ENCODE peak calls at places on chromosome 14, in eight cellular contexts. G is iPS DF 6.9; T is thoracic aorta; W is CD8-positive, alpha-beta T cell; Q is tibial nerve; F is lower lobe of right lung; Z is right cardiac atrium; C is Panc1. A is an unnamed sample.

GRCh38 chr14:29724991-29725390 is 202.7 kb downstream of the PRKD1 start:
- DNase-seq in G (no peak), T (no peak), W (no peak), Q (no peak), F (no peak), Z (no peak), C (no peak), A (no peak)

GRCh38 chr14:30005114-30005698 is 77.6 kb upstream of the PRKD1 start:
- DNase-seq in G (peak; percentile 2), T (no peak), W (no peak), Q (peak; percentile 23), F (no peak), Z (no peak), C (peak; percentile 15), A (peak; percentile 39)

GRCh38 chr14:33839193-33840076 is 111.4 kb downstream of the EGLN3 start:
- DNase-seq in G (no peak), T (no peak), W (peak; percentile 64), Q (peak; percentile 75), F (peak; percentile 45), Z (peak; percentile 73), C (peak; percentile 13), A (peak; percentile 12)

GRCh38 chr14:70061108-70061507 is 127.6 kb downstream of the SLC8A3 start:
- DNase-seq in G (no peak), T (no peak), W (no peak), Q (no peak), F (no peak), Z (no peak), C (no peak), A (no peak)

GRCh38 chr14:51129130-51129529 is 34.2 kb upstream of the TRIM9 start:
- DNase-seq in G (no peak), T (no peak), W (no peak), Q (no peak), F (no peak), Z (no peak), C (no peak), A (no peak)

GRCh38 chr14:69652942-69653680 is 41.7 kb downstream of the SUSD6 start:
- DNase-seq in G (no peak), T (no peak), W (no peak), Q (peak; percentile 41), F (no peak), Z (no peak), C (no peak), A (no peak)

GRCh38 chr14:54829486-54830224 is 73.0 kb downstream of the GCH1 start:
- DNase-seq in G (no peak), T (no peak), W (no peak), Q (no peak), F (no peak), Z (no peak), C (no peak), A (no peak)

GRCh38 chr14:104362761-104363605 is 216.6 kb upstream of the C14orf180 start:
- DNase-seq in G (no peak), T (no peak), W (no peak), Q (no peak), F (peak; percentile 28), Z (no peak), C (no peak), A (no peak)

GRCh38 chr14:62711351-62712023 is 333.8 kb downstream of the KCNH5 start:
- DNase-seq in G (no peak), T (no peak), W (no peak), Q (no peak), F (no peak), Z (no peak), C (no peak), A (no peak)

GRCh38 chr14:60249321-60250251 is 565 bp downstream of the PPM1A start:
- DNase-seq in G (no peak), T (no peak), W (peak; percentile 72), Q (peak; percentile 24), F (peak; percentile 83), Z (peak; percentile 90), C (no peak), A (no peak)

GRCh38 chr14:93747102-93747501 is 41.2 kb downstream of the PRIMA1 start:
- DNase-seq in G (no peak), T (no peak), W (no peak), Q (no peak), F (no peak), Z (peak; percentile 63), C (no peak), A (no peak)

GRCh38 chr14:73026243-73026844 is 562 bp downstream of the ZFYVE1 start:
- DNase-seq in G (no peak), T (peak; percentile 4), W (no peak), Q (peak; percentile 6), F (no peak), Z (no peak), C (no peak), A (no peak)

GRCh38 chr14:52031781-52032180 is 37.1 kb downstream of the NID2 start:
- DNase-seq in G (no peak), T (peak; percentile 80), W (no peak), Q (no peak), F (no peak), Z (peak; percentile 86), C (no peak), A (no peak)

GRCh38 chr14:104776961-104777807 is 18.4 kb downstream of the AKT1 start:
- DNase-seq in G (no peak), T (no peak), W (no peak), Q (no peak), F (no peak), Z (peak; percentile 53), C (no peak), A (no peak)

GRCh38 chr14:92456215-92457017 is 57.2 kb upstream of the RIN3 start:
- DNase-seq in G (peak; percentile 66), T (no peak), W (no peak), Q (peak; percentile 58), F (peak; percentile 83), Z (peak; percentile 81), C (peak; percentile 43), A (no peak)

GRCh38 chr14:70034257-70034656 is 154.5 kb downstream of the SLC8A3 start:
- DNase-seq in G (no peak), T (no peak), W (no peak), Q (no peak), F (no peak), Z (no peak), C (no peak), A (no peak)

GRCh38 chr14:103186894-103187586 is 63.8 kb downstream of the TNFAIP2 start:
- DNase-seq in G (no peak), T (no peak), W (no peak), Q (no peak), F (no peak), Z (no peak), C (no peak), A (no peak)

GRCh38 chr14:103744621-103745395 is 29.2 kb downstream of the ZFYVE21 start:
- DNase-seq in G (no peak), T (no peak), W (no peak), Q (no peak), F (no peak), Z (no peak), C (no peak), A (no peak)

GRCh38 chr14:95456281-95456680 is 60.2 kb downstream of the SYNE3 start:
- DNase-seq in G (no peak), T (no peak), W (no peak), Q (no peak), F (no peak), Z (peak; percentile 18), C (no peak), A (no peak)

GRCh38 chr14:95452890-95453712 is 63.3 kb downstream of the SYNE3 start:
- DNase-seq in G (no peak), T (no peak), W (no peak), Q (no peak), F (no peak), Z (peak; percentile 7), C (no peak), A (no peak)

GRCh38 chr14:95452176-95452889 is 64.1 kb downstream of the SYNE3 start:
- DNase-seq in G (no peak), T (no peak), W (no peak), Q (no peak), F (no peak), Z (peak; percentile 35), C (no peak), A (no peak)

GRCh38 chr14:95455246-95455645 is 61.2 kb downstream of the SYNE3 start:
- DNase-seq in G (no peak), T (no peak), W (no peak), Q (no peak), F (no peak), Z (peak; percentile 37), C (no peak), A (no peak)

DNA sequence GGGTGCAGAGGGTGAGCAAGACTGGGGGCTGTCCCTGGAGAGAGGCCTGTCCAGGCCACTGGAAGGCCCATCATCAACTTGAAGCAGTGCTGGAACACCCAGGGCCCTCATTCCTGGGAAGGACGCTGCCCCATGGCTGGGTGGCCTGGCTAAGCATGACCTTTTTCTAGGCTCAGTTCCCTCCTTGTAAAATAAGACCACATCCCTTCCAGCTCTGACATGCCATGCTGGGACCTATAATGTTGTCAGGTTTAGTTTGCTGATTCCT is 62.8 kb downstream of the SYNE3 start:
- DNase-seq in G (no peak), T (no peak), W (no peak), Q (no peak), F (no peak), Z (no peak), C (no peak), A (no peak)
- H3K9me3 ChIP-seq in G (no peaks in the 10 kb centered on the region), T (no peaks in the 10 kb centered on the region), W (no peaks in the 10 kb centered on the region), Q (no peaks in the 10 kb centered on the region), F (no peaks in the 10 kb centered on the region), Z (no peaks in the 10 kb centered on the region), C (no peaks in the 10 kb centered on the region), A (no peaks in the 10 kb centered on the region)

GRCh38 chr14:32763673-32764072 is 175.0 kb upstream of the NPAS3 start:
- DNase-seq in G (no peak), T (no peak), W (no peak), Q (no peak), F (no peak), Z (no peak), C (no peak), A (no peak)

GRCh38 chr14:32762886-32763285 is 175.8 kb upstream of the NPAS3 start:
- DNase-seq in G (no peak), T (no peak), W (no peak), Q (no peak), F (no peak), Z (no peak), C (no peak), A (no peak)

GRCh38 chr14:32761381-32761968 is 177.2 kb upstream of the NPAS3 start:
- DNase-seq in G (no peak), T (no peak), W (no peak), Q (no peak), F (no peak), Z (no peak), C (no peak), A (no peak)

GRCh38 chr14:32764131-32764530 is 174.5 kb upstream of the NPAS3 start:
- DNase-seq in G (no peak), T (no peak), W (no peak), Q (no peak), F (no peak), Z (no peak), C (no peak), A (no peak)
- H3K9me3 ChIP-seq in G (no peaks in the 10 kb centered on the region), T (no peaks in the 10 kb centered on the region), W (no peaks in the 10 kb centered on the region), Q (no peaks in the 10 kb centered on the region), F (no peaks in the 10 kb centered on the region), Z (no peaks in the 10 kb centered on the region), C (no peaks in the 10 kb centered on the region), A (no peaks in the 10 kb centered on the region)

GRCh38 chr14:42214981-42215491 is 608.4 kb downstream of the LRFN5 start:
- DNase-seq in G (no peak), T (no peak), W (no peak), Q (peak; percentile 13), F (no peak), Z (no peak), C (peak; percentile 89), A (no peak)
- H3K9me3 ChIP-seq in G (no peaks in the 10 kb centered on the region), T (no peaks in the 10 kb centered on the region), W (no peaks in the 10 kb centered on the region), Q (no peaks in the 10 kb centered on the region), F (no peaks in the 10 kb centered on the region), Z (no peaks in the 10 kb centered on the region), C (no peaks in the 10 kb centered on the region), A (no peaks in the 10 kb centered on the region)

GRCh38 chr14:105838107-105838506 is 311.7 kb downstream of the TMEM121 start:
- DNase-seq in G (no peak), T (no peak), W (no peak), Q (no peak), F (no peak), Z (no peak), C (no peak), A (no peak)
- H3K9me3 ChIP-seq in G (peaks cover 48% of the 10 kb centered on the region), T (no peaks in the 10 kb centered on the region), W (no peaks in the 10 kb centered on the region), Q (no peaks in the 10 kb centered on the region), F (no peaks in the 10 kb centered on the region), Z (no peaks in the 10 kb centered on the region), C (no peaks in the 10 kb centered on the region), A (no peaks in the 10 kb centered on the region)

A was measured in SK-N-MC.